ENCODE peak calls at places on chromosomes 11 and 22, in ten cellular contexts. Y, J, E, K, W, V, I, D, C and X are unnamed samples.

GRCh38 chr11:76625787-76626186 is 44.8 kb downstream of the LRRC32 start:
- DNase-seq in Y (no peak), J (no peak), E (no peak), K (no peak), W (no peak), V (no peak), I (no peak), D (no peak), C (no peak), X (no peak)

GRCh38 chr11:76568621-76569020 is 101.9 kb downstream of the LRRC32 start:
- DNase-seq in Y (no peak), J (no peak), E (no peak), K (no peak), W (no peak), V (no peak), I (no peak), D (no peak), C (no peak), X (no peak)

GRCh38 chr11:33045551-33046255 is 6.3 kb downstream of the TCP11L1 start:
- DNase-seq in Y (no peak), J (peak), E (no peak), K (no peak), W (no peak), V (peak), I (no peak), D (no peak), C (peak), X (no peak)

GRCh38 chr11:118915396-118915795 is 10.3 kb downstream of the BCL9L start:
- DNase-seq in Y (no peak), J (no peak), E (no peak), K (no peak), W (no peak), V (no peak), I (no peak), D (no peak), C (no peak), X (no peak)

GRCh38 chr22:30947163-30947820 is 21.3 kb downstream of the MORC2 start:
- DNase-seq in Y (no peak), J (no peak), E (no peak), K (no peak), W (no peak), V (no peak), I (no peak), D (no peak), C (peak), X (peak)

GRCh38 chr11:129865701-129866100 is 29.7 kb downstream of the NFRKB start:
- DNase-seq in Y (no peak), J (no peak), E (no peak), K (no peak), W (no peak), V (no peak), I (no peak), D (no peak), C (no peak), X (no peak)

GRCh38 chr22:24433868-24434471 is 6.6 kb downstream of the ADORA2A start:
- DNase-seq in Y (no peak), J (peak), E (no peak), K (peak), W (peak), V (peak), I (no peak), D (no peak), C (peak), X (no peak)

GRCh38 chr11:122215244-122215992 is 99.4 kb upstream of the BLID start:
- DNase-seq in Y (no peak), J (peak), E (peak), K (peak), W (peak), V (peak), I (peak), D (peak), C (peak), X (peak)

GRCh38 chr11:66936326-66936725 is 21.9 kb downstream of the PC start:
- DNase-seq in Y (no peak), J (peak), E (no peak), K (peak), W (peak), V (peak), I (peak), D (no peak), C (no peak), X (no peak)

GRCh38 chr11:69531717-69532088 is 50.2 kb downstream of the LINC01488 start:
- DNase-seq in Y (no peak), J (no peak), E (no peak), K (no peak), W (no peak), V (no peak), I (no peak), D (no peak), C (no peak), X (no peak)

GRCh38 chr11:12824281-12825041 is 150.2 kb downstream of the TEAD1 start:
- DNase-seq in Y (no peak), J (no peak), E (peak), K (no peak), W (no peak), V (no peak), I (no peak), D (no peak), C (no peak), X (no peak)

DNA sequence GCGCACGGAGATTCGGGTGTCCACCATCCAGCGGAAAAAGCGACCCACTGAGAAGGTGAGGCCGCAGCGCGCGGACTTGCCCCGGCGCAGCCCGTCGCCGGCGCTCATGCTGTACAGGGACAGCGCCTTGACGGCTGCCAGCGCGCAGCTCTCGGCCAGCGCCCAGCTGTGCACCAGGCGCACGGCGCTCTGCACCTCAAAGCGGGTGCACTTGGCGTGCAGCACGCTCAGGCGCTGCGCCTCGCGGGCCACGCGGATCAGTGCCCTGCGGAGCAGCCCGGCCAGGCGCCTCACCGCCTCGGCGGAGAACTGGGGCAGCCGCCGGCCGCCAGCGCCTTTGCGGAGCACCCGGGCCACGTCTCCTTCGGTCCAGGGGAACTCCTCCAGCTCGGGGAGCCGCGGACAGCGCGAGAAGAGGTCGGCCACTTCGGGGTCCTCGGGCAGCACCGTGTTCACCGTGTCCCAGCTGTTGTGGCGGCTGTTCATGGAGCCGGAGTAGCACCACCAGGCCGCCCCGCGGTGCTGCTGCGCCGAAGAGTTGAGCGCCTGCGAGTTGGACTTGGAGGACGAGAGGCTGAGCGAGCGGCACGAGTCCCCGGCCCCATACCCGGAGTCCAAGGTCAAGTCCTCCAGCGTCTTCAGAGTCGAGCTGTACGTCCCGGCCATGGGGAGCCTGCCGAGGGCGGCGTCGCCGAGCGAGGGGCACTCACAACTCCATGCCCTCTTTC is 728 bp downstream of the ABTB2 start:
- DNase-seq in Y (peak), J (peak), E (peak), K (no peak), W (peak), V (peak), I (no peak), D (peak), C (peak), X (peak)
- TF ChIP-seq CTCF in Y (no peak), J (no peak), E (peak), K (no peak), W (peak), V (no peak), I (peak), D (no peak), C (no peak), X (no peak)

GRCh38 chr11:64057890-64058289 is 22.2 kb downstream of the FLRT1 start:
- DNase-seq in Y (no peak), J (no peak), E (no peak), K (no peak), W (no peak), V (no peak), I (no peak), D (no peak), C (no peak), X (no peak)
- TF ChIP-seq CTCF in Y (no peak), J (no peak), E (no peak), K (no peak), W (no peak), V (no peak), I (no peak), D (no peak), C (no peak), X (no peak)

DNA sequence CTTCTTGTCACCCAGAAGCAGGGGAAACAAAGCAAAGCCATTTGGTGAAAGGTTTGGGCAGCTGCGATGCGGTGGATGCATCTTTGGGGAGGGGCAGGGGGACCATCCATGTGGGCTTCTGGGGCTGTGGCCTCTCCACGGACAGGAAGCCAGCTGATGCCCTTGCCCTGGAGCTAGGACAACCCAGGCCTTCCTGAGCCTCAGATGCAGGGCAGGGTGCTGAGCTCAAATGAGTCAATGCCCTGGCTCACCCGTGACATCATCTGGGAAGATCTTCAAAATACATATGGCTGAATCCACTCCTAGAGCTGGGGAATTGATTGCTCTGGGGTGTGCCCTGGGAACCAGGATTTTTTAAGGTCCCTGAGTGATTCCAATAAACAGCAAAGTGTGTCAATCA is 1418.2 kb downstream of the TBC1D22A start:
- DNase-seq in Y (no peak), J (no peak), E (no peak), K (no peak), W (no peak), V (no peak), I (no peak), D (no peak), C (no peak), X (no peak)
- TF ChIP-seq CTCF in Y (no peak), J (no peak), E (no peak), K (no peak), W (no peak), V (no peak), I (no peak), D (no peak), C (no peak), X (no peak)

DNA sequence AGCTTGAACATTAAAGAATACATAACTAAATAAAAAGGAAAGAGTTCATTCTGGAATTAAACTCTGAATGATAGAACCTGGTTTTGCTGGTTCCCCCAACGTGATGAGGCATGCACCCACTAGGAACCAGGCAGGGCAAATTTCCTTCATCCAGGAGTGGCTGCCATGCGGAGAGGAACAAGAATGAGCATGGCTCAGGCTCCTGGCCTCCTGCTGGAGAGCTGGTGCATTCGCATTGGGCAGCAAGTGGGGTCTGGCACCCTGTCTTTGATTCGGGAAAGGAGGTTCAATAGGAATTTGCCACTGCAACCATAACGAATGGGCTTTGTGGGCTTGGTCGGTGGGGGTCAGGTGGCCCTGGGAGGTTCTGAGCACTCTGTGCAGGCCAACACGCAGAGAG is 169.8 kb upstream of the TENM4 start:
- DNase-seq in Y (no peak), J (no peak), E (no peak), K (no peak), W (no peak), V (no peak), I (no peak), D (no peak), C (no peak), X (no peak)
- TF ChIP-seq CTCF in Y (no peak), J (peak), E (no peak), K (no peak), W (peak), V (no peak), I (no peak), D (no peak), C (no peak), X (no peak)